ENCODE peak calls at places on chromosomes 1 and 21, in eight cellular contexts. W is HCT116, X is suprapubic skin, R is IMR-90, Z is heart left ventricle, E is breast epithelium, P is NB4, G is spleen. T is an unnamed sample.
A peak's percentile ranks its signal among the peaks of the same experiment; 100 is the strongest.

GRCh38 chr21:41953831-41954653 is at the start of gene C2CD2:
- DNase-seq in R (peak; percentile 73), X (no peak), P (peak; percentile 77), Z (peak; percentile 82), W (no peak), E (no peak), G (peak; percentile 87), T (peak; percentile 92)

GRCh38 chr21:34844033-34844923 is 175.5 kb downstream of the CLIC6 start:
- DNase-seq in X (peak; percentile 86), W (no peak), Z (peak; percentile 71), G (no peak), R (peak; percentile 71), P (no peak), E (no peak), T (no peak)

GRCh38 chr21:15057290-15057689 is 7.5 kb downstream of the NRIP1 start:
- DNase-seq in R (no peak), E (no peak), Z (no peak), G (no peak), X (no peak), W (no peak), P (no peak), T (no peak)

GRCh38 chr1:116882866-116883265 is 26.9 kb upstream of the PTGFRN start:
- DNase-seq in R (no peak), G (no peak), E (no peak), Z (no peak), P (no peak), W (no peak), X (no peak), T (no peak)

GRCh38 chr1:19156676-19157075 is 53.4 kb downstream of the UBR4 start:
- DNase-seq in R (peak; percentile 44), G (no peak), W (no peak), Z (peak; percentile 56), X (peak; percentile 70), P (no peak), E (peak; percentile 34), T (no peak)

GRCh38 chr21:17745086-17745485 is 74.1 kb downstream of the C21orf91 start:
- DNase-seq in W (no peak), Z (no peak), E (no peak), P (no peak), R (no peak), X (no peak), G (no peak), T (no peak)

GRCh38 chr1:180155202-180155682 is 573 bp downstream of the QSOX1 start:
- DNase-seq in Z (no peak), P (peak; percentile 28), E (no peak), X (no peak), G (no peak), W (no peak), R (no peak), T (no peak)

GRCh38 chr1:27070390-27071048 is 57.9 kb upstream of the TENT5B start:
- DNase-seq in E (peak; percentile 50), X (no peak), W (no peak), P (no peak), G (no peak), R (no peak), Z (no peak), T (no peak)

GRCh38 chr21:31660134-31660565 is 657 bp downstream of the SOD1 start:
- DNase-seq in E (no peak), Z (no peak), P (peak; percentile 53), R (no peak), X (peak; percentile 78), G (no peak), W (no peak), T (peak; percentile 38)

GRCh38 chr1:226100436-226101347 is 38.2 kb downstream of the H3-3A start:
- DNase-seq in E (no peak), R (peak; percentile 81), W (no peak), G (peak; percentile 73), X (no peak), Z (peak; percentile 35), P (no peak), T (no peak)

GRCh38 chr1:2001773-2002411 is 1.7 kb downstream of the CFAP74 start:
- DNase-seq in W (peak; percentile 22), Z (no peak), P (no peak), E (peak; percentile 55), X (no peak), G (no peak), R (no peak), T (no peak)

GRCh38 chr1:226736908-226737818 is 1.9 kb downstream of the ITPKB start:
- DNase-seq in P (peak; percentile 46), E (no peak), R (peak; percentile 23), Z (peak; percentile 55), X (peak; percentile 66), W (no peak), G (peak; percentile 92), T (no peak)

GRCh38 chr1:5740865-5741860 is 251.1 kb downstream of the NPHP4 start:
- DNase-seq in E (no peak), X (no peak), R (no peak), G (peak; percentile 54), W (no peak), Z (no peak), P (peak; percentile 34), T (no peak)

GRCh38 chr1:5742032-5742431 is 250.2 kb downstream of the NPHP4 start:
- DNase-seq in X (peak; percentile 44), Z (no peak), G (peak; percentile 43), P (no peak), R (no peak), W (no peak), E (no peak), T (no peak)

GRCh38 chr1:5738911-5739462 is 253.2 kb downstream of the NPHP4 start:
- DNase-seq in P (no peak), E (no peak), X (no peak), R (no peak), W (no peak), G (peak; percentile 14), Z (no peak), T (no peak)

GRCh38 chr1:5739561-5740078 is 252.6 kb downstream of the NPHP4 start:
- DNase-seq in R (no peak), Z (no peak), W (no peak), G (peak; percentile 16), E (no peak), P (no peak), X (peak; percentile 38), T (no peak)

GRCh38 chr1:5740450-5740849 is 251.8 kb downstream of the NPHP4 start:
- DNase-seq in Z (no peak), R (no peak), W (no peak), X (no peak), G (no peak), P (no peak), E (no peak), T (no peak)
- TF ChIP-seq POLR2A in Z (no peak), R (no peak), W (no peak), X (no peak), G (no peak), P (no peak), E (no peak), T (no peak)

DNA sequence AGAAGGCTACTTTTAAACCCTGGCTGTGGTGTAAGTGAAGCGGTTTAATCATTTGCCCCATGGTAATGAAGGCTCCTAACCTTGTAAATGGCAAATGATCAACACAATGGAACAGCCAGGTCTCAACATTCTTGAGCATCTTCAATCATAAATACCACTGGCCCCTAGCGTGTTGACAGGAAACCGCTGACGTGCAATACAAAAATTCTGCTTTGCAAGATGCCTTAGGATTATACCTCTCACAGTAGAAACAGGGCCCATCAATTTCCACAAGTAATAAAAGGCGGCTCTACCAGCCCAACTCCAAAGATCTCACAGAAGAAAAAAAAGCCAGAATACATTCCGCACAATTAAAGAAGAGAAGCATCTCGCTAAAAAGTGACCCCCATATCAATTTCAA is 32.8 kb downstream of the LGALS8 start:
- DNase-seq in G (no peak), R (no peak), Z (no peak), W (no peak), X (no peak), P (no peak), E (no peak), T (no peak)
- TF ChIP-seq POLR2A in G (no peak), R (no peak), Z (no peak), W (no peak), X (no peak), P (no peak), E (no peak), T (no peak)

DNA sequence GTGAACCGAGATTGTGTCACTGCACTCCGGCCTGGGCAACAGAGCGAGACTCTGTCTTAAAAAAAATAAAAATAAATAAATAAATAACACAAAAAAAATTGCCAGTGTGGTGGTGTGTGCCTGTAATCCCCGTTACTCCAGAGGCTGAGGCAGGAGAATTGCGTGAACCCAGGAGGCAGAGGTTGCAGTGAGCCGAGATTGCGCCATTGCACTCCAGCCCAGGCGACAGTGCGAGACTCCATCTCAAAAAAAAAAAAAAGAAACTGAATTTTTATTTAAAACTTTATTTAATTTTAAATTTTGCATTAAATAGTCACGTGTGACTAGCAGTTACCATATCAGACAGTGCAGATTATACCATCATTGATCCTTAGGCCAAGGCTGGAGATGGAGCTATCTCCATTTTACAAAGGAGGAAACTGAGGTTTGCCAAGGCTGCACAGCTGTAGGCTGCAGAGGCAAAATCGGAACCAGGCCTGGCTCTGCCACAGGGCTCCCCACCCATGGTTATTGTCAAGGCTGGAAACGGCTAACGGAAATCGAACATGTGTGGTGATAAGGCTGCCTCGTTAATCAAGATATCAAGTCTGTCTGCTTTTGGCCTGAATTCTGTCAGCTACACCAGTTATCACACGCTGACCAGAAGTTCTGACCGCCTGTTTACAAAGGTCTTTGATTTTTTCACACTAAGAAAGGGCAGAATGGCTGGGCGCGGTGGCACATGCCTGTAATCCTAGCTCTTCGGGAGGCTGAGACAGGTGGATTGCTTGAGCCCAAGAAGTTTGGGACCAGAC is 20.5 kb downstream of the HSPG2 start:
- DNase-seq in X (no peak), P (no peak), R (no peak), Z (no peak), G (no peak), E (no peak), W (no peak), T (no peak)
- TF ChIP-seq POLR2A in X (no peak), P (no peak), R (no peak), Z (no peak), G (no peak), E (no peak), W (no peak), T (no peak)

GRCh38 chr1:222042120-222042519 is 300.2 kb upstream of the DUSP10 start:
- DNase-seq in R (peak; percentile 55), E (no peak), Z (no peak), P (no peak), G (no peak), X (no peak), W (no peak), T (no peak)

GRCh38 chr1:222034790-222035189 is 292.9 kb upstream of the DUSP10 start:
- DNase-seq in P (no peak), Z (no peak), X (no peak), E (no peak), R (no peak), W (no peak), G (no peak), T (no peak)

GRCh38 chr1:222038971-222039370 is 297.1 kb upstream of the DUSP10 start:
- DNase-seq in Z (no peak), R (no peak), W (no peak), G (no peak), X (no peak), E (no peak), P (no peak), T (no peak)

GRCh38 chr1:222040163-222040900 is 298.4 kb upstream of the DUSP10 start:
- DNase-seq in X (no peak), W (no peak), R (no peak), G (no peak), P (no peak), Z (peak; percentile 60), E (no peak), T (no peak)

DNA sequence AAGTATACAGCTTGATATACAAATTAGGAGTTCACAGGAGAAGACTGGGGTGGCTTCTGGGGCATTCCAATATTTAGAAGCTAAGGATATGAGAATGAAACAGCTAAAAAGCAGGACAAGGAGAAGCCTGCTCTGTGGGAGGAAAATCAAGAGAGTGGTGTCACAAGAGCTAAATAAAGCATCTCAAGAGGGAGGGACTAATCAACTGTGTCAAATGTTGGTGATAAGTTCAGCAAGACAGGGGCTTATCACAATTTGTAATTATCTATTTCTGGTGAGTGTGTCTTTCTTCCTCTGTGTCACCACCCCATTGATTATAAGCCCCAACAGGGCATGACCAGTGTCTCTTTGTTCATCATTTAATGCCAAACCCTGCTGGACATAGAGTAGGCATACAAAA is 295.8 kb upstream of the DUSP10 start:
- DNase-seq in E (no peak), X (no peak), Z (no peak), R (no peak), W (no peak), P (no peak), G (no peak), T (no peak)
- TF ChIP-seq POLR2A in E (no peak), X (no peak), Z (no peak), R (no peak), W (no peak), P (no peak), G (no peak), T (no peak)

T was measured in H54.